ENCODE peak calls at places on chromosomes 13 and 19, in ten cellular contexts. One of them, this sample, is unnamed.

GRCh38 chr13:81048026-81048461 is 707.1 kb upstream of the SPRY2 start:
- DNase-seq in CD4-positive, alpha-beta T cell: no peak
- DNase-seq in posterior vena cava: no peak
- DNase-seq in activated CD4-positive, alpha-beta T cell treated with anti-CD3 and anti-CD28 coated beads, Interleukin-2, amount 10 ng/mL, durations not matched to agents 7 days and 5 days: no peak
- DNase-seq in mucosa of gallbladder: no peak
- DNase-seq in MV-4-11: peak
- DNase-seq in T-cell: no peak
- DNase-seq in glutamatergic neuron: no peak
- DNase-seq in uterus: no peak
- DNase-seq in GM23338: no peak
- DNase-seq in this sample: no peak

GRCh38 chr19:40438284-40438683 is 5.9 kb downstream of the SERTAD3 start:
- DNase-seq in CD4-positive, alpha-beta T cell: no peak
- DNase-seq in posterior vena cava: no peak
- DNase-seq in activated CD4-positive, alpha-beta T cell treated with anti-CD3 and anti-CD28 coated beads, Interleukin-2, amount 10 ng/mL, durations not matched to agents 7 days and 5 days: no peak
- DNase-seq in mucosa of gallbladder: no peak
- DNase-seq in MV-4-11: no peak
- DNase-seq in T-cell: no peak
- DNase-seq in glutamatergic neuron: no peak
- DNase-seq in uterus: no peak
- DNase-seq in GM23338: no peak
- DNase-seq in this sample: no peak

GRCh38 chr19:35716735-35716984 is 1.1 kb upstream of the KMT2B start:
- DNase-seq in CD4-positive, alpha-beta T cell: no peak
- DNase-seq in posterior vena cava: no peak
- DNase-seq in activated CD4-positive, alpha-beta T cell treated with anti-CD3 and anti-CD28 coated beads, Interleukin-2, amount 10 ng/mL, durations not matched to agents 7 days and 5 days: no peak
- DNase-seq in mucosa of gallbladder: no peak
- DNase-seq in MV-4-11: no peak
- DNase-seq in T-cell: no peak
- DNase-seq in glutamatergic neuron: no peak
- DNase-seq in uterus: no peak
- DNase-seq in GM23338: no peak
- DNase-seq in this sample: no peak

GRCh38 chr19:19211499-19212432 is at the start of gene NCAN:
- DNase-seq in CD4-positive, alpha-beta T cell: no peak
- DNase-seq in posterior vena cava: no peak
- DNase-seq in activated CD4-positive, alpha-beta T cell treated with anti-CD3 and anti-CD28 coated beads, Interleukin-2, amount 10 ng/mL, durations not matched to agents 7 days and 5 days: no peak
- DNase-seq in mucosa of gallbladder: no peak
- DNase-seq in MV-4-11: no peak
- DNase-seq in T-cell: no peak
- DNase-seq in glutamatergic neuron: peak
- DNase-seq in uterus: no peak
- DNase-seq in GM23338: peak
- DNase-seq in this sample: no peak

GRCh38 chr13:47611664-47612288 is 389.3 kb downstream of the SUCLA2 start:
- DNase-seq in CD4-positive, alpha-beta T cell: no peak
- DNase-seq in posterior vena cava: no peak
- DNase-seq in activated CD4-positive, alpha-beta T cell treated with anti-CD3 and anti-CD28 coated beads, Interleukin-2, amount 10 ng/mL, durations not matched to agents 7 days and 5 days: no peak
- DNase-seq in mucosa of gallbladder: no peak
- DNase-seq in MV-4-11: no peak
- DNase-seq in T-cell: no peak
- DNase-seq in glutamatergic neuron: no peak
- DNase-seq in uterus: no peak
- DNase-seq in GM23338: no peak
- DNase-seq in this sample: no peak

GRCh38 chr13:40189885-40190655 is 476.4 kb downstream of the FOXO1 start:
- DNase-seq in CD4-positive, alpha-beta T cell: no peak
- DNase-seq in posterior vena cava: no peak
- DNase-seq in activated CD4-positive, alpha-beta T cell treated with anti-CD3 and anti-CD28 coated beads, Interleukin-2, amount 10 ng/mL, durations not matched to agents 7 days and 5 days: no peak
- DNase-seq in mucosa of gallbladder: no peak
- DNase-seq in MV-4-11: no peak
- DNase-seq in T-cell: no peak
- DNase-seq in glutamatergic neuron: no peak
- DNase-seq in uterus: peak
- DNase-seq in GM23338: no peak
- DNase-seq in this sample: no peak

GRCh38 chr13:51317262-51317661 is 22.2 kb upstream of the SERPINE3 start:
- DNase-seq in CD4-positive, alpha-beta T cell: no peak
- DNase-seq in posterior vena cava: no peak
- DNase-seq in activated CD4-positive, alpha-beta T cell treated with anti-CD3 and anti-CD28 coated beads, Interleukin-2, amount 10 ng/mL, durations not matched to agents 7 days and 5 days: no peak
- DNase-seq in mucosa of gallbladder: no peak
- DNase-seq in MV-4-11: no peak
- DNase-seq in T-cell: no peak
- DNase-seq in glutamatergic neuron: no peak
- DNase-seq in uterus: no peak
- DNase-seq in GM23338: no peak
- DNase-seq in this sample: no peak

GRCh38 chr13:109760372-109760771 is 26.0 kb downstream of the IRS2 start:
- DNase-seq in CD4-positive, alpha-beta T cell: no peak
- DNase-seq in posterior vena cava: no peak
- DNase-seq in activated CD4-positive, alpha-beta T cell treated with anti-CD3 and anti-CD28 coated beads, Interleukin-2, amount 10 ng/mL, durations not matched to agents 7 days and 5 days: no peak
- DNase-seq in mucosa of gallbladder: no peak
- DNase-seq in MV-4-11: no peak
- DNase-seq in T-cell: no peak
- DNase-seq in glutamatergic neuron: no peak
- DNase-seq in uterus: no peak
- DNase-seq in GM23338: no peak
- DNase-seq in this sample: no peak

GRCh38 chr19:14135985-14136508 is 342 bp downstream of the ASF1B start:
- DNase-seq in CD4-positive, alpha-beta T cell: peak
- DNase-seq in posterior vena cava: no peak
- DNase-seq in activated CD4-positive, alpha-beta T cell treated with anti-CD3 and anti-CD28 coated beads, Interleukin-2, amount 10 ng/mL, durations not matched to agents 7 days and 5 days: no peak
- DNase-seq in mucosa of gallbladder: no peak
- DNase-seq in MV-4-11: no peak
- DNase-seq in T-cell: no peak
- DNase-seq in glutamatergic neuron: no peak
- DNase-seq in uterus: no peak
- DNase-seq in GM23338: no peak
- DNase-seq in this sample: no peak

GRCh38 chr13:74870865-74871264 is 611.1 kb downstream of the TBC1D4 start:
- DNase-seq in CD4-positive, alpha-beta T cell: no peak
- DNase-seq in posterior vena cava: no peak
- DNase-seq in activated CD4-positive, alpha-beta T cell treated with anti-CD3 and anti-CD28 coated beads, Interleukin-2, amount 10 ng/mL, durations not matched to agents 7 days and 5 days: no peak
- DNase-seq in mucosa of gallbladder: no peak
- DNase-seq in MV-4-11: no peak
- DNase-seq in T-cell: no peak
- DNase-seq in glutamatergic neuron: no peak
- DNase-seq in uterus: no peak
- DNase-seq in GM23338: no peak
- DNase-seq in this sample: no peak

GRCh38 chr13:102504002-102504401 is 92.8 kb upstream of the TPP2 start:
- DNase-seq in CD4-positive, alpha-beta T cell: no peak
- DNase-seq in posterior vena cava: no peak
- DNase-seq in activated CD4-positive, alpha-beta T cell treated with anti-CD3 and anti-CD28 coated beads, Interleukin-2, amount 10 ng/mL, durations not matched to agents 7 days and 5 days: no peak
- DNase-seq in mucosa of gallbladder: no peak
- DNase-seq in MV-4-11: no peak
- DNase-seq in T-cell: no peak
- DNase-seq in glutamatergic neuron: no peak
- DNase-seq in uterus: no peak
- DNase-seq in GM23338: no peak
- DNase-seq in this sample: no peak

GRCh38 chr19:35109395-35110112 is 6.1 kb upstream of the FXYD3 start:
- DNase-seq in CD4-positive, alpha-beta T cell: no peak
- DNase-seq in posterior vena cava: no peak
- DNase-seq in activated CD4-positive, alpha-beta T cell treated with anti-CD3 and anti-CD28 coated beads, Interleukin-2, amount 10 ng/mL, durations not matched to agents 7 days and 5 days: no peak
- DNase-seq in mucosa of gallbladder: no peak
- DNase-seq in MV-4-11: no peak
- DNase-seq in T-cell: no peak
- DNase-seq in glutamatergic neuron: no peak
- DNase-seq in uterus: no peak
- DNase-seq in GM23338: peak
- DNase-seq in this sample: no peak

GRCh38 chr19:48934837-48935236 is 1.3 kb downstream of the DHDH start:
- DNase-seq in CD4-positive, alpha-beta T cell: no peak
- DNase-seq in posterior vena cava: no peak
- DNase-seq in activated CD4-positive, alpha-beta T cell treated with anti-CD3 and anti-CD28 coated beads, Interleukin-2, amount 10 ng/mL, durations not matched to agents 7 days and 5 days: no peak
- DNase-seq in mucosa of gallbladder: no peak
- DNase-seq in MV-4-11: no peak
- DNase-seq in T-cell: no peak
- DNase-seq in glutamatergic neuron: peak
- DNase-seq in uterus: no peak
- DNase-seq in GM23338: peak
- DNase-seq in this sample: no peak

This sample was measured in RWPE2.